ENCODE peak calls at places on chromosomes 13 and 19, in six cellular contexts. Q is lower leg skin, L is NB4, B is WTC11, J is AG04450, V is fibroblast of mammary gland. P is an unnamed sample.

GRCh38 chr13:52070929-52071523 is 46.5 kb downstream of the UTP14C start:
- DNase-seq in J (no peak), V (peak; percentile 45), B (no peak), Q (no peak), L (peak; percentile 58), P (no peak)

GRCh38 chr13:29162638-29163037 is 342.5 kb downstream of the MTUS2 start:
- DNase-seq in Q (no peak), J (no peak), L (peak; percentile 37), B (no peak), V (no peak), P (no peak)

GRCh38 chr13:48000559-48001126 is 430 bp downstream of the SUCLA2 start:
- DNase-seq in B (peak; percentile 35), Q (no peak), L (no peak), J (no peak), V (no peak), P (no peak)

GRCh38 chr19:41531438-41532311 is 44.3 kb upstream of the CEACAM21 start:
- DNase-seq in L (peak; percentile 87), Q (peak; percentile 86), B (no peak), V (peak; percentile 78), J (no peak), P (no peak)

GRCh38 chr13:31179241-31179640 is 17.5 kb upstream of the HSPH1 start:
- DNase-seq in J (no peak), B (no peak), L (no peak), Q (no peak), V (no peak), P (no peak)

GRCh38 chr19:41701401-41702075 is 6.9 kb upstream of the CEACAM5 start:
- DNase-seq in V (no peak), Q (no peak), L (peak; percentile 39), J (no peak), B (peak; percentile 73), P (peak; percentile 36)

GRCh38 chr13:31638577-31638976 is 100.7 kb upstream of the RXFP2 start:
- DNase-seq in L (peak; percentile 62), J (peak; percentile 29), B (no peak), Q (no peak), V (peak; percentile 87), P (no peak)

GRCh38 chr13:33125821-33126570 is 109.8 kb downstream of the KL start:
- DNase-seq in B (no peak), V (peak; percentile 99), L (no peak), J (peak; percentile 87), Q (peak; percentile 79), P (no peak)

GRCh38 chr13:95644611-95645052 is at the start of gene DZIP1:
- DNase-seq in B (peak; percentile 92), Q (peak; percentile 28), L (no peak), J (peak; percentile 64), V (peak; percentile 83), P (no peak)

GRCh38 chr13:48798180-48798579 is 144.5 kb downstream of the CYSLTR2 start:
- DNase-seq in B (no peak), J (no peak), Q (no peak), L (no peak), V (no peak), P (no peak)

GRCh38 chr19:18322318-18322758 is 538 bp downstream of the LSM4 start:
- DNase-seq in B (peak; percentile 63), L (peak; percentile 83), V (peak; percentile 70), Q (no peak), J (no peak), P (no peak)

GRCh38 chr19:40650749-40651305 is 39.6 kb downstream of the NUMBL start:
- DNase-seq in L (no peak), Q (peak; percentile 76), B (no peak), V (peak; percentile 95), J (peak; percentile 36), P (no peak)

GRCh38 chr13:37617162-37617561 is 18.6 kb upstream of the POSTN start:
- DNase-seq in L (no peak), Q (no peak), V (peak; percentile 55), B (no peak), J (no peak), P (no peak)

GRCh38 chr13:98293103-98293502 is 116.0 kb upstream of the RNF113B start:
- DNase-seq in B (no peak), V (no peak), J (no peak), L (no peak), Q (no peak), P (no peak)

GRCh38 chr13:77544365-77544764 is 8.9 kb downstream of the SCEL start:
- DNase-seq in V (peak; percentile 59), J (no peak), Q (peak; percentile 27), B (no peak), L (no peak), P (no peak)

GRCh38 chr13:113903912-113904311 is 40.0 kb upstream of the GAS6 start:
- DNase-seq in B (no peak), L (no peak), Q (peak; percentile 2), V (no peak), J (no peak), P (peak; percentile 47)

GRCh38 chr19:17448190-17448967 is at the start of gene TMEM221:
- DNase-seq in L (peak; percentile 57), J (no peak), V (no peak), B (peak; percentile 78), Q (no peak), P (no peak)

GRCh38 chr13:45521292-45521691 is 56.6 kb downstream of the COG3 start:
- DNase-seq in L (no peak), Q (no peak), V (peak; percentile 59), J (peak; percentile 45), B (no peak), P (no peak)

DNA sequence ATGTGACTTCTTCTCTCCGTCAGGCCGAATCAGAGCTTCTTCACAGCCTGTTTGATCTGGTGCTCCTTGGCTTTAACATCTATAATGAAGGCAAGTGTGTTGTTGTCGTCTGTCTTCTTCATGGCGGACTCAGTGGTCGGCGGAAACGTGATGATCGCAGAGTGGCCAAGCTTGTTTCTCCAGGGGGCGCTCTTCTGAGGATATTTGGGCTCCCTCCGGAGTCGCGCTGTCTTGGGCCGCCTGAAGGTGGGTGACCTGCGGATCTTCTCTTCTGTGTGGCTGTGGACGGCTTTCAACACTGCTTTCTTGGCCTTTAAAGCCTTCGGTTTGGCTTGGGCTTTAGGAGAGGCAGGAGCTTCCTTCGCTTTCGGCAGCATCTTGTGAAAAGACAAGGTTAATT is 9.8 kb downstream of the TPRX1 start:
- DNase-seq in Q (no peak), B (peak; percentile 57), V (no peak), L (no peak), J (no peak), P (no peak)
- TF ChIP-seq CTCF in Q (no peak), B (peak; percentile 67), V (no peak), L (peak; percentile 50), J (no peak), P (peak; percentile 20)

GRCh38 chr19:5827342-5827890 is 12.1 kb downstream of the FUT6 start:
- DNase-seq in J (no peak), L (no peak), V (no peak), B (no peak), Q (no peak), P (no peak)

GRCh38 chr19:5827891-5828660 is 11.4 kb downstream of the FUT6 start:
- DNase-seq in V (peak; percentile 90), Q (peak; percentile 87), L (peak; percentile 90), B (peak; percentile 93), J (peak; percentile 73), P (peak; percentile 99)

GRCh38 chr19:5824791-5825577 is 14.5 kb downstream of the FUT6 start:
- DNase-seq in V (no peak), J (no peak), L (no peak), B (no peak), Q (no peak), P (no peak)

GRCh38 chr19:5828661-5829566 is 10.6 kb downstream of the FUT6 start:
- DNase-seq in J (no peak), L (peak; percentile 64), Q (no peak), V (no peak), B (peak; percentile 67), P (no peak)

DNA sequence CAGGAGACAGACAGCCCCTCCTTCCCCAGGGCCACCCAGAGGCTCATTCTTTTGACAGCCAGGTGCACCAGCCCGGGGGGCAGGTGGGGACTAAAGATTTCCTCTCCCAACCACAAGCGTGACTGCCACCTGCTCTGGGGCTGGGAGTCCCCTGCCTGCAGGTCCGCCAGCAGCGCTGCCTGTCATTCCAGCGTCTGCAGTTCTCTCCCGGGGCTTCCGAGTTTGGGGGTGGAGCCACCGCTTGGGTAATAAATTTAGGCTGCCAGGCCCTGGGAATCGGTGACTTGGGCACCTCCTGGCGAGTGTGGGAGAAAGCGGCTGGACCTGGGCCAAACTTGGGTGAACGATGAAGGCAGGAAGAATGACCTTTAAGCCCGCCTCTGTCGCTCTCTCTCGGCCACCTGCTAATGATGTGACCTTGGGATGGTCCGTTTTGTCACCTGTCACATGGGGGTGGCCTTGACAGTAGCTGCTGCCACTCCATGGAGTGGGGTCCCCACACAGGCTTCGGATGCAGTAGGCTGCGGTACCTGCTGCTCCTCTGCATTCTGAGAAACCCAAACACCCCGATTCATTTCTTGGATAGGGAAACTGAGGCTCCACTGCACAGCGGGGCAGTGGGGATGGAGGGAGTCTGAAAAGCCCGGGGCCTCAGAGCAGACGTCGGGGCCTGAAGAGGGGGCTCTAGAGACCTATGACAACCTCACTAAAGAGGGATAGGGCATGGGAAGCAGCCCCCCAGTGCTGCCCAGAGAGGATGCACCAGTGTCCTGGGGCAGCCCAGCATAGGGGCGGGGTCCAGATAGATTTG is 12.8 kb downstream of the FUT6 start:
- DNase-seq in B (peak; percentile 69), J (no peak), Q (no peak), L (peak; percentile 40), V (peak; percentile 26), P (no peak)
- TF ChIP-seq CTCF in B (no peak), J (peak; percentile 26), Q (peak; percentile 26), L (no peak), V (no peak), P (peak; percentile 23)

DNA sequence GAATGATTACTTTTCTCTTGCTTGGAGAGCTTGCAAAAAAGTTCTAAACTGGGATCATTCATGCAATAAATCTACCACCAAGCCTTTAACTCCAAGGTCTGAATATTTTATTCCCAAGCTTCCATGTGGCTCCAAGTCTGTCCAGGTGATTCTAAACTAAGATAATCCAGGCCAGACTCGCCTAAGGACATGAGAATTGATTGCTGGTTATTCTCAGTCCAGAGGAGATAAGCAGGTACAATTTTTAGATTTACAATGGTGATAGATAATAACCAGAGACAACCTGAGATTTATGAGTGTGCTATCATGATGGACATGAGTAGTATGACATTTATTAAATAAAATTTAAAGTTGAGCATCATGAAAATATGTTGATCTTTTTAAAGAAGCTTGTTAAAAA is 156.5 kb upstream of the SPRY2 start:
- DNase-seq in V (no peak), Q (no peak), J (no peak), L (no peak), B (no peak), P (no peak)
- TF ChIP-seq CTCF in V (no peak), Q (no peak), J (no peak), L (no peak), B (no peak), P (no peak)

DNA sequence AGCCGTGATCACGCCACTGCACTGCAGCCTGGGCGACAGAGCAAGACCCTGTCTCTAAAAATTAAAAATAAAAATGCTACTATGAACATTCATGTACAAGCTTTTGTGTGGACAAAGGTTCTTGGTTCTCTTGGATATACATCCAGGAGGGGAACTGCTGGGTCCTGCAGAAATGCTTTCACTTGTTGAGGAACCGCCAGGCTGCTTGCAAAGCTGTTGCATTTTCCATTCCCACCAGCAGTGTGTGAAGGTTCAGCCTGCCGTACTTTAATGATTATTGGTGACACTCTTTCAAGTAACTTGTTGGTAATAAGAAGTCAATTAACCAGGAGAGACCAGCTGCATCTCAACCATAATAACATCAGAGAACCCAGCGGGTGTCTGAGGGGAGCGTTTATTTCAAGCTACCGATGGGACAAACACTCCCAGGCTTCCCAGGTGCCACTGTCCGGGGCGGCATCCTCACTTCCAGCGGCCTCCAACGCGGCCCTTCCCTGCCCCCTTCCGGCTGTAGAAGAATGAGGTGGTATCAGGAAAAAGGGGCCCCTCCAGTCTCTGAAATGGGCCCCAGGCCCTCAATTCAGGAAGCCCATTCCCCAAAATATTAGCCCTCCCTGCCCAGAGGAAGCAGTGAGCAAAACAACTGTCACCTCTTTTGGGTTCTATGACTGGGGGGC is 15.2 kb upstream of the PPP1R12C start:
- DNase-seq in V (no peak), Q (no peak), L (peak; percentile 31), B (no peak), J (no peak), P (no peak)
- TF ChIP-seq CTCF in V (no peak), Q (no peak), L (peak; percentile 27), B (no peak), J (peak; percentile 25), P (peak; percentile 35)

P was measured in type B pancreatic cell.